ENCODE peak calls at places on chromosome 4, in four cellular contexts. F, Y, V and A are unnamed samples.

GRCh38 chr4:47493238-47494123 is 8.4 kb downstream of the ATP10D start:
- DNase-seq in Y (no peak), V (no peak), F (no peak), A (no peak)

GRCh38 chr4:182921608-182922007 is 4.4 kb upstream of the DCTD start:
- DNase-seq in Y (no peak), V (no peak), F (no peak), A (no peak)

GRCh38 chr4:637536-637935 is 12.2 kb downstream of the PDE6B start:
- DNase-seq in V (no peak), Y (no peak), F (no peak), A (no peak)

GRCh38 chr4:8917868-8918783 is 46.5 kb upstream of the HMX1 start:
- DNase-seq in V (peak; percentile 28), Y (peak; percentile 88), F (peak; percentile 31), A (peak; percentile 93)

GRCh38 chr4:186105721-186106335 is 1.3 kb downstream of the FAM149A start:
- DNase-seq in Y (peak; percentile 46), V (peak; percentile 57), F (peak; percentile 16), A (no peak)

GRCh38 chr4:97496298-97496873 is 646.9 kb downstream of the STPG2 start:
- DNase-seq in V (peak; percentile 70), F (no peak), Y (no peak), A (no peak)

GRCh38 chr4:176792348-176793059 is at the start of gene VEGFC:
- DNase-seq in F (peak; percentile 70), V (peak; percentile 38), Y (peak; percentile 59), A (peak; percentile 79)

GRCh38 chr4:84366111-84366510 is 133.0 kb downstream of the NKX6-1 start:
- DNase-seq in F (no peak), V (no peak), Y (no peak), A (no peak)

GRCh38 chr4:106502106-106502699 is 133.6 kb upstream of the GIMD1 start:
- DNase-seq in V (peak; percentile 44), F (peak; percentile 12), Y (peak; percentile 54), A (peak; percentile 81)

GRCh38 chr4:168993724-168994510 is 16.1 kb downstream of the CBR4 start:
- DNase-seq in V (no peak), F (peak; percentile 53), Y (no peak), A (no peak)

GRCh38 chr4:13705521-13706035 is 78.1 kb upstream of the BOD1L1 start:
- DNase-seq in V (peak; percentile 55), Y (no peak), F (no peak), A (no peak)

GRCh38 chr4:145732895-145733880 is 53.2 kb downstream of the C4orf51 start:
- DNase-seq in Y (peak; percentile 95), V (peak; percentile 79), F (peak; percentile 88), A (peak; percentile 95)

GRCh38 chr4:113452868-113453620 is 308.5 kb downstream of the CAMK2D start:
- DNase-seq in Y (no peak), V (peak; percentile 72), F (peak; percentile 41), A (no peak)

GRCh38 chr4:4803904-4804296 is 55.6 kb upstream of the MSX1 start:
- DNase-seq in Y (no peak), F (no peak), V (no peak), A (no peak)

GRCh38 chr4:88619973-88620372 is 27.7 kb downstream of the HERC3 start:
- DNase-seq in Y (no peak), F (peak; percentile 78), V (no peak), A (no peak)

GRCh38 chr4:99321241-99322191 is at the start of gene ADH1B:
- DNase-seq in Y (no peak), F (peak; percentile 58), V (no peak), A (no peak)

GRCh38 chr4:22241415-22241814 is 274.5 kb downstream of the ADGRA3 start:
- DNase-seq in V (no peak), F (no peak), Y (no peak), A (no peak)

GRCh38 chr4:44157611-44158277 is 290.9 kb downstream of the KCTD8 start:
- DNase-seq in F (no peak), V (peak; percentile 52), Y (no peak), A (no peak)

GRCh38 chr4:33160126-33160525 is 2440.0 kb downstream of the PCDH7 start:
- DNase-seq in F (peak; percentile 71), Y (no peak), V (peak; percentile 13), A (no peak)

GRCh38 chr4:77072195-77072753 is 3.5 kb downstream of the CCNI start:
- DNase-seq in V (peak; percentile 94), F (no peak), Y (no peak), A (no peak)

GRCh38 chr4:168241953-168242352 is 76.6 kb downstream of the DDX60 start:
- DNase-seq in F (no peak), V (no peak), Y (no peak), A (no peak)

GRCh38 chr4:8747467-8747841 is 124.2 kb downstream of the HMX1 start:
- DNase-seq in Y (no peak), V (no peak), F (no peak), A (no peak)

GRCh38 chr4:151563194-151563593 is 154.2 kb downstream of the FHIP1A start:
- DNase-seq in Y (no peak), F (peak; percentile 22), V (peak; percentile 62), A (no peak)

GRCh38 chr4:1578301-1578781 is 105.8 kb downstream of the FAM53A start:
- DNase-seq in F (no peak), Y (no peak), V (no peak), A (peak; percentile 59)

GRCh38 chr4:28148221-28148620 is 1287.6 kb downstream of the STIM2 start:
- DNase-seq in F (no peak), Y (no peak), V (peak; percentile 68), A (no peak)

GRCh38 chr4:152220201-152220666 is 315.7 kb downstream of the FBXW7 start:
- DNase-seq in F (peak; percentile 76), Y (no peak), V (peak; percentile 66), A (no peak)

GRCh38 chr4:25842229-25842840 is 20.5 kb downstream of the SEL1L3 start:
- DNase-seq in V (no peak), Y (peak; percentile 74), F (no peak), A (no peak)
- TF ChIP-seq CTCF in V (no peak), Y (peak; percentile 65), F (no peak), A (no peak)

GRCh38 chr4:18081708-18082107 is 60.2 kb upstream of the LCORL start:
- DNase-seq in Y (no peak), V (no peak), F (no peak), A (no peak)

GRCh38 chr4:18071894-18072293 is 50.3 kb upstream of the LCORL start:
- DNase-seq in Y (no peak), F (no peak), V (no peak), A (no peak)

GRCh38 chr4:18077808-18078207 is 56.3 kb upstream of the LCORL start:
- DNase-seq in V (no peak), F (no peak), Y (no peak), A (no peak)

GRCh38 chr4:18075823-18076433 is 54.4 kb upstream of the LCORL start:
- DNase-seq in V (no peak), F (peak; percentile 38), Y (no peak), A (no peak)
- TF ChIP-seq CTCF in V (peak; percentile 8), F (peak; percentile 36), Y (peak; percentile 19), A (peak; percentile 31)

DNA sequence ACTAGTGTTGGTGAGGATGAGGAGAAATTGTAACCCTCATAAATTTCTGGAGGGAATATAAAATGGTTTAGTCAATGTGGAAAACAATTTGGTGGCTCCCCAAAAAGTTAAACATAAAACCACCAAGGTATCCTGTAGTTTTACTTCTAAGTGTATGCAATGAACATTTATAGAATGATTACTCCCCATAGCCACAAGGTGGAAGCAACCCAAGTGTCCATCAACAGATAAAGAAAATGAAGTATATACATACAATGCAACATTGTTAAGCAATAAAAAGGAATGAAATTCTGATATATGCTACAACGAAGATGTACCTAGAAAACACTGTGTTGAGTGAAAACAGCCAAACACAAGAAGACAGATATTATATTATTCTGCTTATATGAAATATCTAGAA is 569.1 kb upstream of the GRID2 start:
- DNase-seq in Y (no peak), F (no peak), V (peak; percentile 29), A (no peak)
- TF ChIP-seq CTCF in Y (no peak), F (no peak), V (no peak), A (no peak)

GRCh38 chr4:103915224-103915869 is 195.6 kb upstream of the TACR3 start:
- DNase-seq in F (peak; percentile 53), V (peak; percentile 29), Y (peak; percentile 35), A (no peak)
- TF ChIP-seq CTCF in F (peak; percentile 67), V (peak; percentile 63), Y (peak; percentile 39), A (peak; percentile 81)

GRCh38 chr4:25939330-25939729 is 25.3 kb downstream of the SMIM20 start:
- DNase-seq in V (no peak), Y (no peak), F (no peak), A (no peak)
- TF ChIP-seq CTCF in V (no peak), Y (no peak), F (peak; percentile 20), A (peak; percentile 61)

GRCh38 chr4:174053895-174054294 is 229.6 kb downstream of the FBXO8 start:
- DNase-seq in Y (no peak), V (no peak), F (no peak), A (no peak)
- TF ChIP-seq CTCF in Y (no peak), V (no peak), F (no peak), A (no peak)